ENCODE peak calls at places on chromosomes 11 and 22, in six cellular contexts. E is NCI-H226; B is stromal cell of bone marrow; D is stimulated activated CD8-positive, alpha-beta memory T cell treated with anti-CD3 and anti-CD28 coated beads, Interleukin-4, amount 100 ng/mL, for 24 hours; T is activated CD8-positive, alpha-beta T cell treated with anti-CD3 and anti-CD28 coated beads for 36 hours; P is caudate nucleus. X is an unnamed sample.

GRCh38 chr22:39332441-39333064 is 13.1 kb upstream of the RPL3 start:
- DNase-seq in E (no peak), B (no peak), D (no peak), T (no peak), P (no peak), X (no peak)

GRCh38 chr11:50423208-50423607 is 390.5 kb downstream of the OR4C45 start:
- DNase-seq in E (no peak), B (no peak), D (no peak), T (no peak), P (no peak), X (no peak)

GRCh38 chr11:10288316-10288715 is 5.7 kb downstream of the SBF2 start:
- DNase-seq in E (no peak), B (no peak), D (no peak), T (no peak), P (no peak), X (no peak)

GRCh38 chr22:38109391-38110000 is 988 bp downstream of the BAIAP2L2 start:
- DNase-seq in E (no peak), B (no peak), D (no peak), T (peak), P (no peak), X (no peak)

GRCh38 chr22:27159716-27160295 is 502.4 kb downstream of the MIAT start:
- DNase-seq in E (no peak), B (no peak), D (no peak), T (no peak), P (no peak), X (no peak)

GRCh38 chr11:5004429-5005274 is 10.0 kb downstream of the OR51L1 start:
- DNase-seq in E (peak), B (peak), D (no peak), T (peak), P (peak), X (no peak)

GRCh38 chr11:11636671-11637070 is 14.9 kb upstream of the GALNT18 start:
- DNase-seq in E (no peak), B (no peak), D (no peak), T (no peak), P (no peak), X (no peak)

GRCh38 chr11:29432719-29433325 is 584.0 kb downstream of the KCNA4 start:
- DNase-seq in E (peak), B (no peak), D (no peak), T (no peak), P (no peak), X (peak)

GRCh38 chr11:112928136-112928535 is 33.1 kb upstream of the NCAM1 start:
- DNase-seq in E (no peak), B (no peak), D (no peak), T (no peak), P (no peak), X (no peak)

GRCh38 chr22:46762238-46763050 is at the start of gene TBC1D22A:
- DNase-seq in E (peak), B (peak), D (peak), T (peak), P (peak), X (peak)

GRCh38 chr11:130121430-130121978 is 38.1 kb upstream of the ST14 start:
- DNase-seq in E (peak), B (peak), D (no peak), T (peak), P (no peak), X (no peak)

GRCh38 chr11:79045811-79046304 is 395.0 kb downstream of the TENM4 start:
- DNase-seq in E (no peak), B (no peak), D (no peak), T (no peak), P (peak), X (no peak)

GRCh38 chr22:37680191-37680851 is 4.9 kb downstream of the LGALS1 start:
- DNase-seq in E (no peak), B (no peak), D (no peak), T (no peak), P (no peak), X (no peak)

GRCh38 chr22:24827305-24827704 is 21.3 kb downstream of the SGSM1 start:
- DNase-seq in E (no peak), B (no peak), D (no peak), T (no peak), P (no peak), X (no peak)

GRCh38 chr11:46677991-46678740 is 22.3 kb downstream of the ARHGAP1 start:
- DNase-seq in E (no peak), B (no peak), D (no peak), T (no peak), P (no peak), X (no peak)

GRCh38 chr11:127733552-127733951 is 733.0 kb upstream of the KIRREL3 start:
- DNase-seq in E (no peak), B (no peak), D (no peak), T (no peak), P (no peak), X (no peak)

GRCh38 chr11:34865261-34865660 is 50.9 kb downstream of the APIP start:
- DNase-seq in E (no peak), B (no peak), D (no peak), T (no peak), P (no peak), X (no peak)

GRCh38 chr22:31635638-31636306 is 26.2 kb downstream of the PISD start:
- DNase-seq in E (no peak), B (no peak), D (no peak), T (no peak), P (no peak), X (no peak)

GRCh38 chr11:69746780-69747742 is 28.1 kb downstream of the FGF4 start:
- DNase-seq in E (no peak), B (no peak), D (no peak), T (no peak), P (no peak), X (no peak)

X was measured in D341Med.